ENCODE peak calls at places on chromosome 13, in seven cellular contexts. J is germinal center; T is effector memory CD4-positive, alpha-beta T cell; D is NCI-H1105 treated with DMSO at 0.1 percent for 48 hours; V is Jurkat, Clone E6-1; E is BJ; U is stimulated activated CD8-positive, alpha-beta memory T cell treated with anti-CD3 and anti-CD28 coated beads, Interleukin-7, amount 100 ng/mL, for 4 hours. I is an unnamed sample.
A peak's percentile ranks its signal among the peaks of the same experiment; 100 is the strongest.

GRCh38 chr13:40664100-40665060 is 2.1 kb downstream of the FOXO1 start:
- DNase-seq in J (peak; percentile 65), T (peak; percentile 65), D (no peak), V (no peak), E (no peak), U (peak; percentile 71), I (no peak)

GRCh38 chr13:74243637-74244526 is 109.7 kb upstream of the KLF12 start:
- DNase-seq in J (no peak), T (no peak), D (no peak), V (peak; percentile 18), E (peak; percentile 66), U (no peak), I (no peak)

GRCh38 chr13:20125129-20125782 is 35.6 kb downstream of the GJA3 start:
- DNase-seq in J (no peak), T (no peak), D (no peak), V (no peak), E (peak; percentile 4), U (no peak), I (no peak)

GRCh38 chr13:77860621-77861020 is 58.0 kb downstream of the EDNRB start:
- DNase-seq in J (no peak), T (no peak), D (no peak), V (peak; percentile 4), E (peak; percentile 3), U (no peak), I (no peak)

GRCh38 chr13:98386632-98387031 is 190.3 kb downstream of the STK24 start:
- DNase-seq in J (no peak), T (no peak), D (peak; percentile 79), V (no peak), E (no peak), U (no peak), I (peak; percentile 84)

GRCh38 chr13:31192306-31192705 is 7.5 kb upstream of the B3GLCT start:
- DNase-seq in J (no peak), T (no peak), D (no peak), V (no peak), E (no peak), U (no peak), I (no peak)

GRCh38 chr13:45209229-45209628 is 8.4 kb upstream of the KCTD4 start:
- DNase-seq in J (no peak), T (no peak), D (no peak), V (no peak), E (no peak), U (no peak), I (no peak)

GRCh38 chr13:98792321-98792720 is 39.8 kb upstream of the SLC15A1 start:
- DNase-seq in J (no peak), T (no peak), D (no peak), V (no peak), E (no peak), U (no peak), I (no peak)

GRCh38 chr13:31627097-31627496 is 112.2 kb upstream of the RXFP2 start:
- DNase-seq in J (no peak), T (no peak), D (no peak), V (no peak), E (no peak), U (no peak), I (no peak)

GRCh38 chr13:82878536-82878935 is 1003.7 kb downstream of the SLITRK1 start:
- DNase-seq in J (no peak), T (no peak), D (peak; percentile 95), V (no peak), E (peak; percentile 10), U (no peak), I (peak; percentile 85)

GRCh38 chr13:32737679-32738078 is 151.4 kb downstream of the PDS5B start:
- DNase-seq in J (no peak), T (no peak), D (no peak), V (no peak), E (no peak), U (no peak), I (no peak)

GRCh38 chr13:25085125-25085742 is 10.7 kb upstream of the PABPC3 start:
- DNase-seq in J (peak; percentile 28), T (no peak), D (peak; percentile 24), V (peak; percentile 39), E (no peak), U (no peak), I (peak; percentile 3)

GRCh38 chr13:55302568-55302967 is 1838.2 kb upstream of the PRR20A start:
- DNase-seq in J (no peak), T (no peak), D (no peak), V (no peak), E (no peak), U (no peak), I (no peak)

GRCh38 chr13:33129886-33130285 is 113.7 kb downstream of the KL start:
- DNase-seq in J (no peak), T (no peak), D (no peak), V (no peak), E (no peak), U (no peak), I (no peak)

GRCh38 chr13:41751277-41751676 is 209.6 kb downstream of the VWA8 start:
- DNase-seq in J (no peak), T (no peak), D (no peak), V (no peak), E (no peak), U (no peak), I (no peak)

GRCh38 chr13:96053003-96053703 is at the start of gene UGGT2:
- DNase-seq in J (peak; percentile 78), T (no peak), D (peak; percentile 73), V (no peak), E (peak; percentile 73), U (no peak), I (peak; percentile 83)

GRCh38 chr13:83088858-83089257 is 793.4 kb downstream of the SLITRK1 start:
- DNase-seq in J (no peak), T (no peak), D (no peak), V (no peak), E (no peak), U (no peak), I (no peak)

GRCh38 chr13:111211789-111212516 is 96.8 kb downstream of the ARHGEF7 start:
- DNase-seq in J (no peak), T (no peak), D (no peak), V (no peak), E (no peak), U (no peak), I (no peak)

GRCh38 chr13:73096173-73097117 is 37.6 kb downstream of the KLF5 start:
- DNase-seq in J (no peak), T (no peak), D (no peak), V (no peak), E (no peak), U (no peak), I (no peak)

GRCh38 chr13:71865858-71866172 is 1.2 kb downstream of the DACH1 start:
- DNase-seq in J (no peak), T (no peak), D (peak; percentile 31), V (no peak), E (no peak), U (no peak), I (no peak)

GRCh38 chr13:106096661-106097092 is 438.8 kb downstream of the EFNB2 start:
- DNase-seq in J (no peak), T (no peak), D (no peak), V (no peak), E (no peak), U (no peak), I (no peak)

GRCh38 chr13:88704600-88705275 is 1033.6 kb downstream of the SLITRK5 start:
- DNase-seq in J (no peak), T (no peak), D (no peak), V (no peak), E (no peak), U (no peak), I (no peak)

GRCh38 chr13:25660996-25661395 is 289.2 kb downstream of the ATP8A2 start:
- DNase-seq in J (no peak), T (no peak), D (no peak), V (no peak), E (no peak), U (no peak), I (no peak)